ENCODE peak calls at places on chromosomes 2 and 18, in eight cellular contexts. One of them, this sample, is unnamed.

GRCh38 chr18:62637807-62638687 is 77.3 kb upstream of the PHLPP1 start:
- DNase-seq in esophagus muscularis mucosa: no peak
- DNase-seq in K562: peak; percentile 69
- DNase-seq in sigmoid colon: no peak
- DNase-seq in HepG2: peak; percentile 28
- DNase-seq in GM12878: no peak
- DNase-seq in H1: peak; percentile 23
- DNase-seq in HCT116: peak; percentile 44
- DNase-seq in this sample: peak; percentile 55

GRCh38 chr2:234420406-234420805 is 76.5 kb downstream of the ARL4C start:
- DNase-seq in K562: no peak
- DNase-seq in sigmoid colon: no peak
- DNase-seq in HepG2: peak; percentile 25
- DNase-seq in HCT116: no peak
- DNase-seq in H1: no peak
- DNase-seq in GM12878: no peak
- DNase-seq in esophagus muscularis mucosa: no peak
- DNase-seq in this sample: no peak

GRCh38 chr2:151260492-151261239 is 997 bp downstream of the RBM43 start:
- DNase-seq in GM12878: peak; percentile 3
- DNase-seq in H1: no peak
- DNase-seq in HepG2: no peak
- DNase-seq in HCT116: no peak
- DNase-seq in sigmoid colon: no peak
- DNase-seq in esophagus muscularis mucosa: no peak
- DNase-seq in K562: peak; percentile 26
- DNase-seq in this sample: no peak

GRCh38 chr18:62617793-62618591 is 95.2 kb downstream of the ZCCHC2 start:
- DNase-seq in HCT116: no peak
- DNase-seq in H1: no peak
- DNase-seq in esophagus muscularis mucosa: no peak
- DNase-seq in GM12878: no peak
- DNase-seq in sigmoid colon: no peak
- DNase-seq in K562: no peak
- DNase-seq in HepG2: peak; percentile 32
- DNase-seq in this sample: no peak

GRCh38 chr18:76493213-76494107 is 1.6 kb downstream of the ZNF516 start:
- DNase-seq in HCT116: no peak
- DNase-seq in HepG2: peak; percentile 82
- DNase-seq in K562: peak; percentile 23
- DNase-seq in sigmoid colon: no peak
- DNase-seq in esophagus muscularis mucosa: no peak
- DNase-seq in GM12878: no peak
- DNase-seq in H1: no peak
- DNase-seq in this sample: no peak

GRCh38 chr2:42170619-42171395 is 1.7 kb downstream of the EML4 start:
- DNase-seq in esophagus muscularis mucosa: no peak
- DNase-seq in HepG2: no peak
- DNase-seq in K562: no peak
- DNase-seq in GM12878: no peak
- DNase-seq in sigmoid colon: no peak
- DNase-seq in H1: no peak
- DNase-seq in HCT116: no peak
- DNase-seq in this sample: no peak

GRCh38 chr18:42155024-42155423 is 200.0 kb downstream of the PIK3C3 start:
- DNase-seq in H1: no peak
- DNase-seq in GM12878: no peak
- DNase-seq in sigmoid colon: no peak
- DNase-seq in HepG2: no peak
- DNase-seq in K562: no peak
- DNase-seq in esophagus muscularis mucosa: no peak
- DNase-seq in HCT116: no peak
- DNase-seq in this sample: no peak

GRCh38 chr2:236888766-236889035 is 197.0 kb upstream of the COPS8 start:
- DNase-seq in H1: no peak
- DNase-seq in esophagus muscularis mucosa: no peak
- DNase-seq in HepG2: no peak
- DNase-seq in HCT116: no peak
- DNase-seq in GM12878: no peak
- DNase-seq in sigmoid colon: no peak
- DNase-seq in K562: no peak
- DNase-seq in this sample: no peak

GRCh38 chr2:237932731-237933131 is 34.1 kb upstream of the UBE2F start:
- DNase-seq in esophagus muscularis mucosa: no peak
- DNase-seq in sigmoid colon: no peak
- DNase-seq in H1: no peak
- DNase-seq in HCT116: no peak
- DNase-seq in K562: no peak
- DNase-seq in HepG2: no peak
- DNase-seq in GM12878: no peak
- DNase-seq in this sample: no peak

GRCh38 chr2:202632682-202633081 is 2.1 kb upstream of the FAM117B start:
- DNase-seq in GM12878: no peak
- DNase-seq in K562: no peak
- DNase-seq in H1: no peak
- DNase-seq in HepG2: no peak
- DNase-seq in sigmoid colon: no peak
- DNase-seq in esophagus muscularis mucosa: no peak
- DNase-seq in HCT116: no peak
- DNase-seq in this sample: no peak

GRCh38 chr2:218403810-218404209 is 4.1 kb downstream of the CTDSP1 start:
- DNase-seq in GM12878: no peak
- DNase-seq in esophagus muscularis mucosa: no peak
- DNase-seq in K562: no peak
- DNase-seq in HCT116: no peak
- DNase-seq in HepG2: no peak
- DNase-seq in H1: no peak
- DNase-seq in sigmoid colon: no peak
- DNase-seq in this sample: no peak

GRCh38 chr18:31648966-31649429 is 35.4 kb downstream of the B4GALT6 start:
- DNase-seq in sigmoid colon: no peak
- DNase-seq in HepG2: peak; percentile 13
- DNase-seq in esophagus muscularis mucosa: no peak
- DNase-seq in GM12878: peak; percentile 85
- DNase-seq in K562: no peak
- DNase-seq in H1: no peak
- DNase-seq in HCT116: peak; percentile 78
- DNase-seq in this sample: no peak

GRCh38 chr2:40797115-40797514 is 345.2 kb upstream of the SLC8A1 start:
- DNase-seq in H1: no peak
- DNase-seq in HepG2: no peak
- DNase-seq in esophagus muscularis mucosa: no peak
- DNase-seq in K562: no peak
- DNase-seq in sigmoid colon: no peak
- DNase-seq in GM12878: no peak
- DNase-seq in HCT116: no peak
- DNase-seq in this sample: no peak

GRCh38 chr2:160493227-160494028 is at the start of gene RBMS1:
- DNase-seq in K562: peak; percentile 18
- DNase-seq in H1: no peak
- DNase-seq in sigmoid colon: peak; percentile 83
- DNase-seq in HCT116: no peak
- DNase-seq in GM12878: no peak
- DNase-seq in esophagus muscularis mucosa: no peak
- DNase-seq in HepG2: peak; percentile 60
- DNase-seq in this sample: peak; percentile 53

GRCh38 chr2:20540587-20541304 is 93.9 kb downstream of the RHOB start:
- DNase-seq in K562: no peak
- DNase-seq in HCT116: no peak
- DNase-seq in sigmoid colon: no peak
- DNase-seq in H1: no peak
- DNase-seq in HepG2: no peak
- DNase-seq in esophagus muscularis mucosa: no peak
- DNase-seq in GM12878: no peak
- DNase-seq in this sample: no peak

GRCh38 chr2:20538308-20539132 is 91.6 kb downstream of the RHOB start:
- DNase-seq in H1: no peak
- DNase-seq in sigmoid colon: no peak
- DNase-seq in HepG2: peak; percentile 89
- DNase-seq in HCT116: no peak
- DNase-seq in GM12878: no peak
- DNase-seq in esophagus muscularis mucosa: no peak
- DNase-seq in K562: no peak
- DNase-seq in this sample: no peak

GRCh38 chr2:20539133-20539719 is 92.4 kb downstream of the RHOB start:
- DNase-seq in HCT116: no peak
- DNase-seq in H1: no peak
- DNase-seq in HepG2: peak; percentile 67
- DNase-seq in K562: no peak
- DNase-seq in GM12878: no peak
- DNase-seq in esophagus muscularis mucosa: no peak
- DNase-seq in sigmoid colon: no peak
- DNase-seq in this sample: no peak

GRCh38 chr2:20541305-20541640 is 94.4 kb downstream of the RHOB start:
- DNase-seq in HCT116: no peak
- DNase-seq in GM12878: no peak
- DNase-seq in H1: no peak
- DNase-seq in HepG2: no peak
- DNase-seq in esophagus muscularis mucosa: no peak
- DNase-seq in sigmoid colon: no peak
- DNase-seq in K562: no peak
- DNase-seq in this sample: no peak

GRCh38 chr2:20539776-20540586 is 93.1 kb downstream of the RHOB start:
- DNase-seq in GM12878: no peak
- DNase-seq in HepG2: no peak
- DNase-seq in sigmoid colon: no peak
- DNase-seq in esophagus muscularis mucosa: no peak
- DNase-seq in H1: no peak
- DNase-seq in HCT116: no peak
- DNase-seq in K562: no peak
- DNase-seq in this sample: no peak
- TF ChIP-seq POLR2AphosphoS5 in GM12878: no peak
- TF ChIP-seq POLR2AphosphoS5 in HepG2: no peak
- TF ChIP-seq POLR2AphosphoS5 in sigmoid colon: no peak
- TF ChIP-seq POLR2AphosphoS5 in esophagus muscularis mucosa: peak; percentile 35
- TF ChIP-seq POLR2AphosphoS5 in H1: no peak
- TF ChIP-seq POLR2AphosphoS5 in HCT116: no peak
- TF ChIP-seq POLR2AphosphoS5 in K562: no peak
- TF ChIP-seq POLR2AphosphoS5 in this sample: no peak

GRCh38 chr2:47177042-47177565 is 22.0 kb upstream of the STPG4 start:
- DNase-seq in GM12878: no peak
- DNase-seq in sigmoid colon: no peak
- DNase-seq in esophagus muscularis mucosa: no peak
- DNase-seq in K562: no peak
- DNase-seq in HepG2: no peak
- DNase-seq in HCT116: no peak
- DNase-seq in H1: no peak
- DNase-seq in this sample: no peak

GRCh38 chr2:47172156-47172921 is 17.2 kb upstream of the STPG4 start:
- DNase-seq in GM12878: no peak
- DNase-seq in HCT116: no peak
- DNase-seq in esophagus muscularis mucosa: no peak
- DNase-seq in sigmoid colon: no peak
- DNase-seq in H1: no peak
- DNase-seq in HepG2: peak; percentile 72
- DNase-seq in K562: no peak
- DNase-seq in this sample: no peak

GRCh38 chr2:47172922-47173695 is 18.0 kb upstream of the STPG4 start:
- DNase-seq in sigmoid colon: no peak
- DNase-seq in HCT116: no peak
- DNase-seq in GM12878: no peak
- DNase-seq in esophagus muscularis mucosa: no peak
- DNase-seq in K562: no peak
- DNase-seq in HepG2: no peak
- DNase-seq in H1: no peak
- DNase-seq in this sample: no peak

GRCh38 chr2:47173986-47174730 is 19.1 kb upstream of the STPG4 start:
- DNase-seq in H1: no peak
- DNase-seq in GM12878: no peak
- DNase-seq in HCT116: no peak
- DNase-seq in sigmoid colon: no peak
- DNase-seq in esophagus muscularis mucosa: no peak
- DNase-seq in K562: no peak
- DNase-seq in HepG2: no peak
- DNase-seq in this sample: no peak

DNA sequence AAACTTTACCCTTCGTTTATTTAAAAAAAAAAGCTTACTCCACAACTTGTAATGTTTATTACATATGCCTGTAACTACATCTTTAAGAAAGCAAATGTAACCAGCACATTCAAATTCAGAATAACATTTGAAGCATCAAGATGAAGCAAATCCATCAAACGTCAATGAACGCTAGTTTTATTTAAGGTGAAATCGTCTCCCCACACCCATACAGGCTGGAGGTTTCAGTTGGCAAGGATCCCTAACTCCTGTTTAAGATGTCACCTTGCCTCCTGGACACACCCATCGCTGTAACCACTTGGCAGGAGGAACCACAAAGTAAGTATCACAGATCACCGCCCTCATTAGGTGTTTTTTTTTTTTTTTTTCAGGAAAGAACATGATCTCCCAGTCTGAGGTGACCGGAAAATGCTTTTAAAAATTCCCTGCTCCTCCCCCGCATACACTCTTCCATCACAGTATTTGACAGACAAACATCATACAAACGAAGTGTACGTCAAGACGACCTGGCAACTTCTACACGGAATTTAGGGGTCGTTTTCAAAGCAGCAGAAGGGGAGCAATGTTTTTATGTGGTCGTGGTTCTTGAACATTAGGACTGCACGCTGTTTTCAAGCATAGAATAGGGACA is 19.7 kb upstream of the STPG4 start:
- DNase-seq in esophagus muscularis mucosa: no peak
- DNase-seq in HepG2: peak; percentile 49
- DNase-seq in K562: peak; percentile 39
- DNase-seq in H1: no peak
- DNase-seq in HCT116: peak; percentile 52
- DNase-seq in GM12878: no peak
- DNase-seq in sigmoid colon: peak; percentile 80
- DNase-seq in this sample: peak; percentile 82
- TF ChIP-seq POLR2A in esophagus muscularis mucosa: no peak
- TF ChIP-seq POLR2A in HepG2: peak; percentile 74
- TF ChIP-seq POLR2A in K562: peak; percentile 60
- TF ChIP-seq POLR2A in H1: peak; percentile 51
- TF ChIP-seq POLR2A in HCT116: no peak
- TF ChIP-seq POLR2A in GM12878: no peak
- TF ChIP-seq POLR2A in sigmoid colon: no peak
- TF ChIP-seq POLR2A in this sample: peak; percentile 43

DNA sequence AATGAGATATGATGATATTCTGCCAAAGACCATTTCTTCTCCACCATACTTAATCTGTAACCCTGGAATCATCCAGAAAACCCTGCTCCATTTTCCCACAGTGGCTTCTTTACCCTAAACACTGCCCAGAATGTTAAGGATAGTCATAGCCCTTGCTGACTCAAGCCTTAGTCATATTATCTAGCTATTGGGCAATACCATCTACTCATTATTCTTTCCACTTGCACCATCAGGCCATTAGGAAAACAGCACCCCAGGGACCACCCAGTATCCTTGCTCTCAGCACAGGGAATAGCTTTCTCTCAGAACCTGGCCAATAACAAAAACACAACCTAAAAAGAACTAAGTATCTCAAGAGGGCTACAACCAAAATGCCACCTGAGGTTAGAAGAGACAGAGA is 445.7 kb upstream of the SLC14A2 start:
- DNase-seq in esophagus muscularis mucosa: no peak
- DNase-seq in H1: no peak
- DNase-seq in HepG2: no peak
- DNase-seq in HCT116: no peak
- DNase-seq in GM12878: no peak
- DNase-seq in sigmoid colon: peak; percentile 74
- DNase-seq in K562: no peak
- DNase-seq in this sample: no peak
- TF ChIP-seq POLR2AphosphoS5 in esophagus muscularis mucosa: no peak
- TF ChIP-seq POLR2AphosphoS5 in H1: no peak
- TF ChIP-seq POLR2AphosphoS5 in HepG2: no peak
- TF ChIP-seq POLR2AphosphoS5 in HCT116: no peak
- TF ChIP-seq POLR2AphosphoS5 in GM12878: no peak
- TF ChIP-seq POLR2AphosphoS5 in sigmoid colon: peak; percentile 41
- TF ChIP-seq POLR2AphosphoS5 in K562: no peak
- TF ChIP-seq POLR2AphosphoS5 in this sample: peak; percentile 34

GRCh38 chr18:58870130-58870529 is 5.5 kb downstream of the ZNF532 start:
- DNase-seq in GM12878: no peak
- DNase-seq in sigmoid colon: peak; percentile 45
- DNase-seq in K562: no peak
- DNase-seq in esophagus muscularis mucosa: no peak
- DNase-seq in H1: no peak
- DNase-seq in HCT116: no peak
- DNase-seq in HepG2: no peak
- DNase-seq in this sample: no peak
- TF ChIP-seq POLR2A in GM12878: no peak
- TF ChIP-seq POLR2A in sigmoid colon: no peak
- TF ChIP-seq POLR2A in K562: no peak
- TF ChIP-seq POLR2A in esophagus muscularis mucosa: no peak
- TF ChIP-seq POLR2A in H1: no peak
- TF ChIP-seq POLR2A in HCT116: no peak
- TF ChIP-seq POLR2A in HepG2: no peak
- TF ChIP-seq POLR2A in this sample: no peak

This sample was measured in transverse colon.